ENCODE peak calls at places on chromosomes 2 and 18, in seven cellular contexts. J, H, K, U, Z, M and G are unnamed samples.

GRCh38 chr2:71072492-71072891 is 4.0 kb downstream of the NAGK start:
- DNase-seq in J (no peak), H (no peak), K (no peak), U (no peak), Z (no peak), M (no peak), G (no peak)

GRCh38 chr2:121501554-121501953 is 29.1 kb upstream of the RNU4ATAC start:
- DNase-seq in J (peak), H (peak), K (no peak), U (no peak), Z (no peak), M (no peak), G (no peak)

GRCh38 chr18:11055721-11056120 is 93.6 kb downstream of the PIEZO2 start:
- DNase-seq in J (no peak), H (no peak), K (no peak), U (no peak), Z (no peak), M (no peak), G (no peak)

GRCh38 chr2:119472749-119473148 is 41.1 kb downstream of the TMEM37 start:
- DNase-seq in J (no peak), H (no peak), K (no peak), U (no peak), Z (no peak), M (no peak), G (no peak)

GRCh38 chr2:220962556-220962955 is 609.5 kb downstream of the EPHA4 start:
- DNase-seq in J (peak), H (no peak), K (no peak), U (no peak), Z (no peak), M (no peak), G (no peak)

GRCh38 chr2:100986157-100986556 is 15.9 kb upstream of the RPL31 start:
- DNase-seq in J (no peak), H (no peak), K (no peak), U (no peak), Z (no peak), M (no peak), G (no peak)

GRCh38 chr2:10054424-10054823 is 11.1 kb downstream of the KLF11 start:
- DNase-seq in J (no peak), H (no peak), K (no peak), U (no peak), Z (no peak), M (no peak), G (no peak)

GRCh38 chr2:29880084-29880483 is 41.3 kb downstream of the ALK start:
- DNase-seq in J (no peak), H (no peak), K (no peak), U (no peak), Z (no peak), M (no peak), G (no peak)

GRCh38 chr2:36802952-36803351 is 106.4 kb downstream of the VIT start:
- DNase-seq in J (no peak), H (no peak), K (no peak), U (no peak), Z (no peak), M (no peak), G (no peak)

GRCh38 chr2:40364143-40364903 is 87.6 kb downstream of the SLC8A1 start:
- DNase-seq in J (no peak), H (peak), K (no peak), U (no peak), Z (no peak), M (no peak), G (no peak)

GRCh38 chr2:237597680-237598145 is 7.2 kb upstream of the RAB17 start:
- DNase-seq in J (no peak), H (no peak), K (no peak), U (no peak), Z (no peak), M (no peak), G (no peak)

GRCh38 chr2:119616421-119616820 is 62.6 kb upstream of the TMEM177 start:
- DNase-seq in J (no peak), H (no peak), K (no peak), U (no peak), Z (no peak), M (no peak), G (no peak)

GRCh38 chr2:130342020-130342532 is 621 bp upstream of the IMP4 start:
- DNase-seq in J (peak), H (peak), K (peak), U (peak), Z (peak), M (peak), G (peak)

GRCh38 chr2:106307860-106308259 is 113.8 kb upstream of the UXS1 start:
- DNase-seq in J (no peak), H (no peak), K (no peak), U (no peak), Z (no peak), M (no peak), G (no peak)

GRCh38 chr18:32301976-32302743 is 112.3 kb downstream of the MEP1B start:
- DNase-seq in J (peak), H (peak), K (no peak), U (no peak), Z (no peak), M (peak), G (no peak)

GRCh38 chr2:71897836-71898235 is 249.8 kb downstream of the CYP26B1 start:
- DNase-seq in J (no peak), H (no peak), K (no peak), U (no peak), Z (no peak), M (no peak), G (no peak)

GRCh38 chr2:19711470-19712372 is 190.1 kb downstream of the TTC32 start:
- DNase-seq in J (peak), H (peak), K (no peak), U (no peak), Z (no peak), M (peak), G (no peak)

GRCh38 chr2:127810637-127811396 is at the start of gene WDR33:
- DNase-seq in J (peak), H (peak), K (peak), U (peak), Z (peak), M (peak), G (peak)
- TF ChIP-seq CTCF in J (no peak), H (peak), K (no peak), U (peak), Z (no peak), M (peak), G (no peak)

GRCh38 chr18:58231930-58232329 is 187.9 kb downstream of the NEDD4L start:
- DNase-seq in J (no peak), H (peak), K (no peak), U (no peak), Z (no peak), M (no peak), G (no peak)
- TF ChIP-seq CTCF in J (peak), H (peak), K (peak), U (no peak), Z (peak), M (peak), G (no peak)

DNA sequence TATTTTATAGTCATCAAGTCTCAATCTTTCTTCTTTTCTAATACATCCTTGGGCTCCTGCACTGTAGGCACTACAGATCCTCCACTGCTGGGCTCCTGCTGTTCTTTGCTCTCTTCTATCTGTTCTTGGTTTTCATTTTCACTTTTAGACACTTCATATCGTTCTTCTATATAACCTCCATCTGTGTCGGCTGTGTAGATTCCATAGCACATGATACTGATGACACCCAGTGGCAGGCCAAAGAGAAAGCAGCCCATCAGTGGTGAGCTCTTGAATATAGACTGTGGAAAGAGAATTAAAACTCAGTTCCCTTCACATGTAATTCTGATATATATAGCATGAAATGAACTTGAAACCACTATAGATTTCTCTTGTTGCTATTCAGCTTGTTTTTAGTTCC is 38.0 kb downstream of the TMX3 start:
- DNase-seq in J (no peak), H (no peak), K (no peak), U (no peak), Z (no peak), M (no peak), G (no peak)
- TF ChIP-seq CTCF in J (no peak), H (peak), K (no peak), U (no peak), Z (peak), M (no peak), G (no peak)

GRCh38 chr2:161019311-161019710 is 140.9 kb upstream of the TANK start:
- DNase-seq in J (no peak), H (no peak), K (no peak), U (no peak), Z (no peak), M (no peak), G (no peak)
- TF ChIP-seq CTCF in J (no peak), H (no peak), K (no peak), U (no peak), Z (no peak), M (no peak), G (no peak)